ENCODE peak calls at places on chromosomes 11 and 22, in seven cellular contexts. A, X, R, K, H, S and V are unnamed samples.

GRCh38 chr11:128420943-128421342 is 166.4 kb downstream of the ETS1 start:
- DNase-seq in A (peak), K (peak), R (no peak), S (no peak), H (no peak), X (peak), V (peak)

GRCh38 chr11:1131033-1131911 is 26.5 kb upstream of the MUC5AC start:
- DNase-seq in R (no peak), K (no peak), S (no peak), X (no peak), A (no peak), H (no peak), V (no peak)

GRCh38 chr22:25764270-25765015 is 22.5 kb downstream of the MYO18B start:
- DNase-seq in A (no peak), S (no peak), R (no peak), X (no peak), H (no peak), K (no peak), V (no peak)

GRCh38 chr22:36329217-36330078 is 58.3 kb downstream of the MYH9 start:
- DNase-seq in S (peak), K (peak), X (peak), A (peak), H (no peak), R (peak), V (peak)

GRCh38 chr11:61025819-61026120 is 54.3 kb downstream of the CD6 start:
- DNase-seq in K (no peak), H (no peak), R (no peak), A (no peak), X (no peak), S (no peak), V (no peak)

GRCh38 chr22:19579113-19579811 is 55.1 kb upstream of the CLDN5 start:
- DNase-seq in S (no peak), K (no peak), A (no peak), H (no peak), X (no peak), R (no peak), V (no peak)

GRCh38 chr22:28799834-28800307 is 498 bp downstream of the XBP1 start:
- DNase-seq in X (peak), R (no peak), K (peak), S (peak), A (peak), H (peak), V (peak)

GRCh38 chr11:8022876-8023275 is 35.7 kb downstream of the EIF3F start:
- DNase-seq in X (no peak), R (no peak), K (no peak), H (no peak), S (peak), A (no peak), V (no peak)

GRCh38 chr22:22913989-22914388 is 26.4 kb downstream of the IGLL5 start:
- DNase-seq in K (no peak), H (no peak), X (no peak), S (no peak), A (no peak), R (no peak), V (no peak)

GRCh38 chr11:71186861-71187260 is 65.5 kb downstream of the SHANK2 start:
- DNase-seq in X (no peak), K (no peak), H (no peak), A (no peak), R (no peak), S (no peak), V (no peak)

GRCh38 chr11:2797181-2797711 is 88.3 kb downstream of the CDKN1C start:
- DNase-seq in R (no peak), A (no peak), S (peak), K (no peak), H (peak), X (no peak), V (no peak)

GRCh38 chr22:36331306-36331911 is 56.4 kb downstream of the MYH9 start:
- DNase-seq in H (peak), K (peak), R (peak), X (peak), A (peak), S (peak), V (peak)

GRCh38 chr11:47184711-47185304 is 1.4 kb downstream of the PACSIN3 start:
- DNase-seq in H (no peak), X (peak), K (peak), S (no peak), R (no peak), A (no peak), V (no peak)

GRCh38 chr22:36332623-36333331 is 55.0 kb downstream of the MYH9 start:
- DNase-seq in H (no peak), K (peak), R (no peak), A (peak), X (peak), S (no peak), V (peak)

GRCh38 chr11:69539416-69540117 is 58.1 kb downstream of the LINC01488 start:
- DNase-seq in A (no peak), K (no peak), R (no peak), S (no peak), X (no peak), H (no peak), V (no peak)

GRCh38 chr22:38842512-38843200 is 1.2 kb downstream of the NPTXR start:
- DNase-seq in S (no peak), K (no peak), A (no peak), R (no peak), H (no peak), X (no peak), V (no peak)

GRCh38 chr11:22192289-22192641 is 620 bp upstream of the ANO5 start:
- DNase-seq in A (no peak), H (peak), S (no peak), R (peak), K (no peak), X (no peak), V (no peak)

GRCh38 chr11:129750343-129751292 is 65.0 kb upstream of the TMEM45B start:
- DNase-seq in R (peak), K (peak), A (peak), X (peak), S (peak), H (peak), V (peak)

GRCh38 chr22:44146088-44146861 is 34.5 kb upstream of the PARVG start:
- DNase-seq in X (no peak), S (no peak), K (no peak), R (no peak), H (no peak), A (no peak), V (no peak)

GRCh38 chr11:16091862-16092261 is 264.5 kb downstream of the SOX6 start:
- DNase-seq in A (no peak), K (peak), S (no peak), R (no peak), H (no peak), X (no peak), V (no peak)

GRCh38 chr22:28907311-28908008 is 24.1 kb downstream of the ZNRF3 start:
- DNase-seq in X (no peak), H (no peak), K (no peak), A (no peak), S (no peak), R (no peak), V (no peak)

GRCh38 chr22:35544189-35544588 is 3.6 kb downstream of the RASD2 start:
- DNase-seq in R (no peak), K (no peak), H (no peak), A (no peak), X (no peak), S (no peak), V (no peak)

GRCh38 chr11:9982796-9983579 is 311.0 kb downstream of the SBF2 start:
- DNase-seq in S (no peak), A (peak), K (no peak), H (no peak), X (no peak), R (peak), V (no peak)

GRCh38 chr11:96167787-96168186 is 175.2 kb downstream of the MAML2 start:
- DNase-seq in R (no peak), A (no peak), S (no peak), X (peak), K (no peak), H (no peak), V (no peak)

GRCh38 chr11:45556851-45557707 is 108.3 kb downstream of the CHST1 start:
- DNase-seq in H (no peak), R (no peak), K (peak), X (peak), A (peak), S (no peak), V (peak)

GRCh38 chr22:38355275-38355674 is 38.0 kb upstream of the CSNK1E start:
- DNase-seq in S (no peak), X (no peak), H (no peak), K (no peak), A (no peak), R (no peak), V (no peak)

GRCh38 chr11:25702417-25702816 is 629.5 kb upstream of the ANO3 start:
- DNase-seq in S (no peak), X (no peak), R (no peak), A (no peak), K (no peak), H (no peak), V (no peak)

GRCh38 chr22:46057206-46057605 is 80.2 kb upstream of the WNT7B start:
- DNase-seq in A (no peak), S (no peak), R (no peak), X (no peak), H (peak), K (peak), V (no peak)
- H3K4me3 ChIP-seq in A (no peak), S (no peak), R (no peak), X (peak), H (peak), K (peak), V (no peak)

DNA sequence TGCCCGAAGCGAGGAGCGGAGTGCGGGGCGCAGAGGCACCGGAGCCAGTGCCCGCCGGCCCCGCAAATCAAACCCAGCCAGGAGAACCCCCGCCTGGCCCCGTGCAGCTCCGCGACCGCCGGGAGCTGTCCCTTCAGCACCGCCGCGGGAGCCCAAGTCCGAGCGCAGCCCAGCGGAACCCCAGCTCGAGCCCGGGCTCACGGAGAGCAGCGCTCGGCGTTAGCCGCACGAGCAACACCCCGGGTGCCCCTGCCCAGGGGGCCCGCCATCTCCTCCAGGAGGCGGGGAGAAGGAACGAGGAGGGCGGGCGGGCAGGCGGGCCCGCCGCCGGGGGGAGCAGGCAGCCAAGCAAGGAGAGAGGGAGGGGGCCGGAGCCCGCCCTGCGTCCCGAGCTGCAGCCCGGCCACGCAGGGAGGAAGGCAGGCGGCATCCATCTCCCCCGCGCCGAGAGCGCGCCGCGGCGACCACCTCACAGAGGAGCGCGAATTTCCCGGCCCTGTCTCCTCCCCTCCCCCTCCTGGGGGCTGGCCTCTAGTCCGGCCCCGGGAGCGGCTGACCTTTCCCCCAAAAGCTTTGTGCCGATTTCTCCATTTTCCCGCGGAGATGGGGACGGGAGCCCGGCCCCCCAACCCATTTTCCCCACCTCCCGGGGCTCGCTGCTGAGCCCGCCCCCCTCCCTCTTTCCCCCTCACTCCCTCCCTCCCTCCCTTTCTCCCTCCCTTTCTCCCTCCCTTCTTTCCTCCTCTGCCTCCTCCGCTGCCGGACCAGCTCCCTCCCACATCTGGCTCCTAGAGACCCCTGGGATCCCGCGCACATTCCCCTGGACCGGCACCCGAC is 623 bp downstream of the KCNC1 start:
- DNase-seq in X (peak), H (peak), S (no peak), K (peak), R (peak), A (peak), V (no peak)
- H3K4me3 ChIP-seq in X (peak), H (peak), S (peak), K (no peak), R (peak), A (peak), V (peak)

GRCh38 chr22:50169181-50169759 is 1.3 kb upstream of the PANX2 start:
- DNase-seq in X (no peak), H (no peak), A (no peak), K (no peak), S (no peak), R (no peak), V (no peak)
- H3K4me3 ChIP-seq in X (no peak), H (peak), A (peak), K (peak), S (peak), R (peak), V (no peak)

DNA sequence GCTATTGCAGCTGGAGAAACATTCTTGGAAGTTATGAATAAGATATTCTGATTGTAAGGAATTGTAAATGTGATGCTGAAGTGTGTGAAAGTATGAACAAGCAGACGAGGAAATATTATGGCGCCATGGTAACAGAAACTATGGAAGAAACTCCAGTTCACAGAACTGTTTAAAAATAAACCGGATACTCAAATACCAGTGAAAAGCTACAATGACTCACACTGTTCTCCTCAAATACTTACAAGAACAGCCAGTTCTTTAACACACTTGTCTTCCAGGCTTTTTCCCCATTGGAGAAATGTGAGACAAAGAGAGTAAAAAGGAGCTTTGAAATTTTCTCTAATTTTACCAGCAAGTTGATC is 76.7 kb upstream of the ARFGAP3 start:
- DNase-seq in R (peak), X (peak), K (peak), A (peak), H (no peak), S (no peak), V (peak)
- H3K4me3 ChIP-seq in R (no peak), X (peak), K (peak), A (no peak), H (no peak), S (no peak), V (peak)